ENCODE peak calls at places on chromosomes 1 and 21, in eight cellular contexts. Z is IMR-90, J is adrenal gland, D is breast epithelium, I is stomach, N is heart left ventricle, S is prostate gland, P is H54. O is an unnamed sample.
A peak's percentile ranks its signal among the peaks of the same experiment; 100 is the strongest.

GRCh38 chr1:165218666-165219065 is 137.8 kb downstream of the LMX1A start:
- DNase-seq in Z (no peak), J (no peak), D (no peak), I (no peak), N (no peak), S (no peak), P (no peak), O (no peak)

GRCh38 chr1:38997901-38998190 is 6.8 kb downstream of the AKIRIN1 start:
- DNase-seq in Z (no peak), J (no peak), D (no peak), I (no peak), N (no peak), S (peak; percentile 17), P (no peak), O (no peak)

GRCh38 chr1:223737342-223737741 is 25.0 kb downstream of the CAPN2 start:
- DNase-seq in Z (no peak), J (no peak), D (no peak), I (no peak), N (no peak), S (no peak), P (no peak), O (no peak)

GRCh38 chr21:29221259-29221744 is 77.4 kb upstream of the BACH1 start:
- DNase-seq in Z (peak; percentile 98), J (no peak), D (no peak), I (no peak), N (no peak), S (no peak), P (peak; percentile 44), O (no peak)

GRCh38 chr1:16046865-16047264 is 3.3 kb downstream of the CLCNKB start:
- DNase-seq in Z (no peak), J (no peak), D (no peak), I (no peak), N (no peak), S (no peak), P (no peak), O (no peak)

GRCh38 chr1:228048659-228049333 is 33.7 kb upstream of the ARF1 start:
- DNase-seq in Z (no peak), J (no peak), D (no peak), I (no peak), N (no peak), S (peak; percentile 3), P (no peak), O (no peak)

GRCh38 chr1:63615809-63616420 is 22.7 kb downstream of the PGM1 start:
- DNase-seq in Z (peak; percentile 75), J (peak; percentile 55), D (no peak), I (peak; percentile 65), N (peak; percentile 51), S (peak; percentile 72), P (peak; percentile 23), O (peak; percentile 24)

GRCh38 chr1:30788580-30789387 is 31.2 kb upstream of the LAPTM5 start:
- DNase-seq in Z (no peak), J (peak; percentile 89), D (no peak), I (no peak), N (no peak), S (peak; percentile 34), P (no peak), O (no peak)

GRCh38 chr1:216422821-216423529 is at the start of gene USH2A:
- DNase-seq in Z (no peak), J (no peak), D (no peak), I (no peak), N (no peak), S (no peak), P (no peak), O (no peak)

GRCh38 chr1:53295746-53296722 is 31.8 kb downstream of the LRP8 start:
- DNase-seq in Z (no peak), J (no peak), D (no peak), I (no peak), N (no peak), S (peak; percentile 71), P (no peak), O (no peak)

GRCh38 chr1:234544094-234544579 is 65.2 kb upstream of the TARBP1 start:
- DNase-seq in Z (peak; percentile 98), J (peak; percentile 85), D (peak; percentile 60), I (peak; percentile 58), N (peak; percentile 83), S (peak; percentile 81), P (peak; percentile 53), O (no peak)

GRCh38 chr1:51638350-51638749 is 21.5 kb downstream of the OSBPL9 start:
- DNase-seq in Z (no peak), J (no peak), D (no peak), I (no peak), N (no peak), S (no peak), P (no peak), O (no peak)

GRCh38 chr1:51644533-51645197 is 27.8 kb downstream of the OSBPL9 start:
- DNase-seq in Z (peak; percentile 85), J (no peak), D (no peak), I (no peak), N (peak; percentile 18), S (no peak), P (peak; percentile 43), O (no peak)

GRCh38 chr1:51639694-51640093 is 22.8 kb downstream of the OSBPL9 start:
- DNase-seq in Z (no peak), J (no peak), D (no peak), I (no peak), N (no peak), S (no peak), P (no peak), O (no peak)

GRCh38 chr1:51643362-51643761 is 26.5 kb downstream of the OSBPL9 start:
- DNase-seq in Z (no peak), J (no peak), D (no peak), I (no peak), N (no peak), S (no peak), P (no peak), O (no peak)

GRCh38 chr1:51642739-51643142 is 25.8 kb downstream of the OSBPL9 start:
- DNase-seq in Z (peak; percentile 96), J (no peak), D (no peak), I (no peak), N (peak; percentile 22), S (peak; percentile 15), P (no peak), O (no peak)
- TF ChIP-seq POLR2A in Z (no peak), J (no peak), D (no peak), I (no peak), N (no peak), S (no peak), P (no peak), O (no peak)

GRCh38 chr21:34886554-34887385 is 162.3 kb downstream of the RUNX1 start:
- DNase-seq in Z (no peak), J (peak; percentile 25), D (no peak), I (no peak), N (peak; percentile 21), S (no peak), P (peak; percentile 50), O (no peak)
- TF ChIP-seq POLR2A in Z (peak; percentile 70), J (peak; percentile 14), D (no peak), I (no peak), N (no peak), S (peak; percentile 24), P (peak; percentile 42), O (peak; percentile 27)

GRCh38 chr1:244815600-244816099 is 19.8 kb upstream of the COX20 start:
- DNase-seq in Z (no peak), J (no peak), D (no peak), I (no peak), N (no peak), S (no peak), P (no peak), O (no peak)
- TF ChIP-seq POLR2A in Z (no peak), J (no peak), D (no peak), I (no peak), N (no peak), S (no peak), P (no peak), O (no peak)

DNA sequence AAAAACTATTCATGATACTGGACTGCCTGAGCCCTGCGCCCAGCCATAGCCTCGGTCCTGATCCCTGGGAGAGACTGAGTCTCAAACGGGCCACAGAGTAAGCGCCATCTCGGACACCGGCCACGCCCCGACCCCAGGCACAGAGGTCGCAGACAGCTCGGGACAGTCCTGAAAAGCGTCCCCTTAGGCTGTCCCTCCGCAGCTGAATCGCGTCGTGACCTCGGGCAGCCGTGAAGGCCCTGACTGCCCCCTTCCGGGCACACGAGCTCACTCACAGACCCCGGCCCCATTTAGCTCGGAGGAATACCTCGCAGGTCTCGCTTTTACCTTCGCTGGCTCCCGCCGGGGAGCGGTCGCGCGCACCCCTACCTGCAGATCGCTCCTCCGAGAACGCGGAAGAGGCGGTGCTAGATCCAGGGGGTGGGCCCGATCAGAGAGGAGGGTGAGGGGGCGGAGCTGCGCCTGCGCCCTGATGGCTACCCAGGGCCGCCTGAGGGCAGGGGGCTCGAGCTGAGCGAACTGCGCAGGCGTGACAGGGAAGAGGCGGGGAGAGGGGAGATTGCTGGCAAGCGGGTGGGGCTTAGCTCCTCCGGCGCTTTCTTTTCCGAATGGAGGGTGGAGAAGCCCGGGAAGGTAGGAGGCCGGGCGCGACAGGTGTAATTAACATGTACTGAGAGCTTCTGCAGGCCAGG is at the start of gene MKNK1:
- DNase-seq in Z (peak; percentile 90), J (peak; percentile 99), D (peak; percentile 97), I (peak; percentile 99), N (peak; percentile 97), S (peak; percentile 97), P (peak; percentile 97), O (peak; percentile 99)
- TF ChIP-seq POLR2A in Z (no peak), J (peak; percentile 75), D (peak; percentile 80), I (no peak), N (peak; percentile 34), S (peak; percentile 98), P (peak; percentile 90), O (peak; percentile 93)

GRCh38 chr1:2090216-2090890 is 40.1 kb downstream of the PRKCZ start:
- DNase-seq in Z (no peak), J (no peak), D (no peak), I (no peak), N (no peak), S (no peak), P (no peak), O (no peak)
- TF ChIP-seq POLR2A in Z (no peak), J (no peak), D (no peak), I (no peak), N (no peak), S (no peak), P (no peak), O (no peak)

GRCh38 chr1:185249563-185249962 is 67.5 kb downstream of the IVNS1ABP start:
- DNase-seq in Z (no peak), J (no peak), D (no peak), I (no peak), N (no peak), S (no peak), P (no peak), O (no peak)

GRCh38 chr1:185244015-185244747 is 72.9 kb downstream of the IVNS1ABP start:
- DNase-seq in Z (peak; percentile 94), J (peak; percentile 40), D (no peak), I (no peak), N (no peak), S (no peak), P (peak; percentile 17), O (no peak)

GRCh38 chr1:185250063-185250462 is 67.0 kb downstream of the IVNS1ABP start:
- DNase-seq in Z (no peak), J (no peak), D (no peak), I (no peak), N (no peak), S (no peak), P (no peak), O (no peak)

GRCh38 chr1:185241127-185241526 is 75.9 kb downstream of the IVNS1ABP start:
- DNase-seq in Z (no peak), J (no peak), D (no peak), I (no peak), N (no peak), S (no peak), P (no peak), O (no peak)

GRCh38 chr1:185245466-185245865 is 71.6 kb downstream of the IVNS1ABP start:
- DNase-seq in Z (no peak), J (no peak), D (no peak), I (no peak), N (no peak), S (no peak), P (no peak), O (no peak)
- TF ChIP-seq POLR2A in Z (no peak), J (no peak), D (no peak), I (no peak), N (no peak), S (no peak), P (no peak), O (no peak)

O was measured in GM12892.